ENCODE peak calls at places on chromosomes 1 and 21, in eight cellular contexts. K, U, F, G, N, H, E and V are unnamed samples. For H3K36me3, the result is how much of the 10 kb centered on the place peaks cover.

GRCh38 chr1:46413596-46413985 is 19.5 kb downstream of the FAAH start:
- DNase-seq in K (peak), U (peak), F (no peak), G (peak), N (no peak), H (peak), E (no peak), V (no peak)

GRCh38 chr1:11531943-11532342 is 53.0 kb downstream of the DISP3 start:
- DNase-seq in K (no peak), U (no peak), F (no peak), G (no peak), N (no peak), H (no peak), E (no peak), V (no peak)

GRCh38 chr1:84374991-84375838 is 23.1 kb upstream of the DNASE2B start:
- DNase-seq in K (no peak), U (no peak), F (no peak), G (no peak), N (peak), H (no peak), E (no peak), V (no peak)

GRCh38 chr21:32136546-32136945 is 142.3 kb downstream of the MIS18A start:
- DNase-seq in K (no peak), U (no peak), F (no peak), G (no peak), N (no peak), H (peak), E (no peak), V (no peak)

GRCh38 chr21:29092102-29092959 is 18.9 kb upstream of the CCT8 start:
- DNase-seq in K (no peak), U (no peak), F (no peak), G (no peak), N (no peak), H (no peak), E (peak), V (no peak)

GRCh38 chr1:39044762-39045161 is 18.6 kb downstream of the NDUFS5 start:
- DNase-seq in K (no peak), U (no peak), F (no peak), G (no peak), N (no peak), H (no peak), E (no peak), V (no peak)

GRCh38 chr1:53587252-53587992 is 128.2 kb downstream of the DMRTB1 start:
- DNase-seq in K (no peak), U (no peak), F (no peak), G (no peak), N (no peak), H (peak), E (no peak), V (no peak)

GRCh38 chr1:3625151-3625907 is 514 bp downstream of the TPRG1L start:
- DNase-seq in K (peak), U (peak), F (no peak), G (no peak), N (no peak), H (peak), E (peak), V (peak)

GRCh38 chr1:54743416-54743815 is 20.9 kb downstream of the PARS2 start:
- DNase-seq in K (no peak), U (no peak), F (no peak), G (no peak), N (no peak), H (no peak), E (no peak), V (no peak)

GRCh38 chr1:197140123-197140522 is 6.3 kb downstream of the ASPM start:
- DNase-seq in K (no peak), U (no peak), F (no peak), G (no peak), N (no peak), H (no peak), E (peak), V (no peak)

GRCh38 chr1:147080013-147080661 is 92.1 kb downstream of the PRKAB2 start:
- DNase-seq in K (peak), U (peak), F (no peak), G (no peak), N (no peak), H (no peak), E (no peak), V (no peak)

GRCh38 chr1:15923241-15923640 is 52.7 kb downstream of the ZBTB17 start:
- DNase-seq in K (no peak), U (no peak), F (no peak), G (no peak), N (no peak), H (no peak), E (peak), V (no peak)

GRCh38 chr21:28150778-28151177 is 841.9 kb downstream of the LTN1 start:
- DNase-seq in K (no peak), U (no peak), F (no peak), G (no peak), N (no peak), H (no peak), E (peak), V (no peak)

GRCh38 chr1:183244466-183244865 is 58.4 kb downstream of the LAMC2 start:
- DNase-seq in K (peak), U (no peak), F (peak), G (no peak), N (peak), H (no peak), E (peak), V (no peak)

GRCh38 chr1:112696578-112697320 is 10.2 kb downstream of the RHOC start:
- DNase-seq in K (no peak), U (no peak), F (no peak), G (no peak), N (peak), H (no peak), E (no peak), V (no peak)

GRCh38 chr21:36551731-36552457 is 72.0 kb upstream of the CLDN14 start:
- DNase-seq in K (no peak), U (no peak), F (no peak), G (no peak), N (no peak), H (no peak), E (peak), V (no peak)

GRCh38 chr1:10680487-10680886 is 116.0 kb downstream of the CASZ1 start:
- DNase-seq in K (no peak), U (no peak), F (peak), G (no peak), N (no peak), H (no peak), E (no peak), V (no peak)

GRCh38 chr21:45380566-45380965 is 24.4 kb upstream of the COL18A1 start:
- DNase-seq in K (no peak), U (no peak), F (no peak), G (no peak), N (peak), H (no peak), E (no peak), V (peak)

GRCh38 chr1:182809414-182809957 is 19.9 kb downstream of the NPL start:
- DNase-seq in K (no peak), U (no peak), F (no peak), G (no peak), N (no peak), H (no peak), E (no peak), V (no peak)

GRCh38 chr1:203906932-203907331 is 45.5 kb downstream of the SNRPE start:
- DNase-seq in K (no peak), U (no peak), F (no peak), G (no peak), N (no peak), H (no peak), E (peak), V (no peak)

GRCh38 chr1:224929335-224930237 is at the start of gene DNAH14:
- DNase-seq in K (peak), U (peak), F (peak), G (no peak), N (peak), H (peak), E (peak), V (peak)

GRCh38 chr1:208211901-208212843 is 32.0 kb downstream of the PLXNA2 start:
- DNase-seq in K (no peak), U (no peak), F (no peak), G (no peak), N (no peak), H (no peak), E (no peak), V (no peak)

GRCh38 chr1:2133039-2133878 is 61.3 kb downstream of the FAAP20 start:
- DNase-seq in K (peak), U (peak), F (peak), G (peak), N (peak), H (peak), E (peak), V (peak)

GRCh38 chr1:182784556-182785171 is 4.9 kb upstream of the NPL start:
- DNase-seq in K (peak), U (no peak), F (no peak), G (peak), N (no peak), H (no peak), E (peak), V (peak)

GRCh38 chr21:45975017-45975595 is 6.5 kb upstream of the COL6A1 start:
- DNase-seq in K (no peak), U (peak), F (no peak), G (no peak), N (peak), H (peak), E (no peak), V (no peak)

GRCh38 chr1:175618559-175618958 is 124.8 kb downstream of the TNR start:
- DNase-seq in K (no peak), U (no peak), F (no peak), G (no peak), N (no peak), H (no peak), E (no peak), V (no peak)

GRCh38 chr21:33262921-33263320 is 3.2 kb upstream of the IL10RB start:
- DNase-seq in K (no peak), U (no peak), F (no peak), G (no peak), N (no peak), H (peak), E (no peak), V (no peak)

GRCh38 chr1:203124546-203125317 is 2.8 kb upstream of the ADORA1 start:
- DNase-seq in K (no peak), U (peak), F (no peak), G (no peak), N (no peak), H (peak), E (no peak), V (no peak)

GRCh38 chr1:13587256-13588030 is 3.8 kb downstream of the PDPN start:
- DNase-seq in K (no peak), U (no peak), F (no peak), G (no peak), N (no peak), H (no peak), E (no peak), V (no peak)

GRCh38 chr1:232547938-232548484 is 81.9 kb downstream of the SIPA1L2 start:
- DNase-seq in K (no peak), U (no peak), F (no peak), G (peak), N (no peak), H (no peak), E (no peak), V (no peak)

GRCh38 chr1:228702433-228702832 is 32.8 kb upstream of the RHOU start:
- DNase-seq in K (no peak), U (no peak), F (no peak), G (no peak), N (no peak), H (no peak), E (no peak), V (no peak)

GRCh38 chr1:36764796-36765195 is 269.5 kb downstream of the GRIK3 start:
- DNase-seq in K (no peak), U (peak), F (no peak), G (no peak), N (no peak), H (peak), E (no peak), V (no peak)

GRCh38 chr1:106554294-106554693 is 502.2 kb upstream of the PRMT6 start:
- DNase-seq in K (no peak), U (no peak), F (no peak), G (no peak), N (no peak), H (no peak), E (peak), V (no peak)

GRCh38 chr1:113456967-113457366 is 66.7 kb downstream of the MAGI3 start:
- DNase-seq in K (no peak), U (no peak), F (peak), G (no peak), N (peak), H (no peak), E (peak), V (no peak)

GRCh38 chr1:229203991-229204632 is 66.8 kb upstream of the RAB4A start:
- DNase-seq in K (no peak), U (no peak), F (no peak), G (no peak), N (no peak), H (no peak), E (no peak), V (no peak)

GRCh38 chr1:100306735-100307313 is 40.8 kb downstream of the RTCA start:
- DNase-seq in K (no peak), U (no peak), F (no peak), G (no peak), N (no peak), H (no peak), E (no peak), V (no peak)

GRCh38 chr21:38495242-38495641 is 3.0 kb downstream of the ERG start:
- DNase-seq in K (no peak), U (no peak), F (no peak), G (no peak), N (no peak), H (no peak), E (no peak), V (no peak)
- H3K4me3 ChIP-seq in K (no peak), U (no peak), F (peak), G (no peak), N (peak), H (no peak), E (no peak), V (no peak)

GRCh38 chr1:34987018-34987417 is 1.9 kb upstream of the TMEM35B start:
- DNase-seq in K (no peak), U (no peak), F (no peak), G (no peak), N (no peak), H (no peak), E (peak), V (no peak)

GRCh38 chr1:34983700-34984355 is 1.3 kb downstream of the TMEM35B start:
- DNase-seq in K (peak), U (peak), F (no peak), G (peak), N (no peak), H (no peak), E (no peak), V (no peak)

GRCh38 chr1:34982820-34983376 is 2.2 kb downstream of the TMEM35B start:
- DNase-seq in K (no peak), U (no peak), F (no peak), G (peak), N (no peak), H (no peak), E (no peak), V (no peak)

GRCh38 chr1:34984435-34985062 is 598 bp downstream of the TMEM35B start:
- DNase-seq in K (peak), U (peak), F (peak), G (peak), N (peak), H (peak), E (peak), V (peak)

GRCh38 chr1:34985063-34985770 is at the start of gene TMEM35B:
- DNase-seq in K (peak), U (peak), F (peak), G (peak), N (peak), H (peak), E (peak), V (peak)
- TF ChIP-seq CTCF in K (peak), U (no peak), F (no peak), G (peak), N (no peak), H (peak), E (no peak), V (no peak)

DNA sequence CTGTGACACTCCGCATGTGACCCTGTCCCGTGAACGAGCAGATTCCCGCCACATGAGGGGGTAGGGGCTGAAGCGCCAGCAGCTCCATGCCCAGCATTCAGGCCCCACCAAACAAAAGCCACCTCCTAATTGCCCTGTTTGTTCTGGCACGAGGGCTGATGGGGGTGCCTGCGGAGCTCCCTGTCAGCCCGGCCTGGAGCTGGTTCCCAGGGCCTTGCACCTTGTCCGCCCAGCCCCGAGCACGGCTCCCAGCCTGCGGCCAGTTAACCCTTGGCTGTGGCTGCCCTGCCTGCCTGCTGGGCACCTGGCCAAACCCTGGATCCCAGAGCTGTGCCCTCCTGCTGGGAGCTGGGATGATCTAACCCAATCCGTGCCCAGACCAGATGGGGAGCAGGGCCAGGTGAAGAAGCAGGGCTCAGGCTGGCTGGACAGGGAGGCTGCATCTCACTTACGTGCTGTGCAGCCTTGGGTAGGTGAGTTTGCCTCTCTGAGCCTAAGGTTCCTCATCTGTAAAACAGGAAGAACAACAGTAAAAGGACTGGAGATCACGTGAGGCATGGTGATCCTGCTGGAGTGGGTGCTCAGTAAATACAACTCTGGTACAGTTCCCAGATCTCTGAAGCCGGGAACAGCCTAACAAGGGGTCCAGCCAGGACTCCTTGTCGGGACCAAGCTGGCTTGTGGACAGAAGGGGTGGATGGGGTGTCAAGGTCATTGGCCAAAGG is 110.9 kb upstream of the IFFO2 start:
- DNase-seq in K (no peak), U (no peak), F (no peak), G (no peak), N (no peak), H (peak), E (no peak), V (no peak)
- H3K36me3 ChIP-seq in K (under half), U (under half), F (under half), G (under half), N (under half), H (under half), E (under half), V (under half)

GRCh38 chr1:98196012-98196411 is 275.2 kb upstream of the DPYD start:
- DNase-seq in K (no peak), U (no peak), F (no peak), G (no peak), N (no peak), H (no peak), E (peak), V (no peak)

GRCh38 chr1:98205291-98206017 is 284.6 kb upstream of the DPYD start:
- DNase-seq in K (no peak), U (no peak), F (no peak), G (no peak), N (no peak), H (no peak), E (no peak), V (no peak)

GRCh38 chr1:98203461-98203860 is 282.6 kb upstream of the DPYD start:
- DNase-seq in K (no peak), U (no peak), F (no peak), G (no peak), N (no peak), H (no peak), E (peak), V (no peak)

GRCh38 chr1:98197356-98197755 is 276.5 kb upstream of the DPYD start:
- DNase-seq in K (no peak), U (no peak), F (no peak), G (no peak), N (no peak), H (no peak), E (no peak), V (no peak)

GRCh38 chr1:98201640-98202039 is 280.8 kb upstream of the DPYD start:
- DNase-seq in K (no peak), U (no peak), F (no peak), G (no peak), N (no peak), H (no peak), E (peak), V (no peak)
- H3K4me3 ChIP-seq in K (no peak), U (no peak), F (no peak), G (no peak), N (no peak), H (no peak), E (no peak), V (no peak)

DNA sequence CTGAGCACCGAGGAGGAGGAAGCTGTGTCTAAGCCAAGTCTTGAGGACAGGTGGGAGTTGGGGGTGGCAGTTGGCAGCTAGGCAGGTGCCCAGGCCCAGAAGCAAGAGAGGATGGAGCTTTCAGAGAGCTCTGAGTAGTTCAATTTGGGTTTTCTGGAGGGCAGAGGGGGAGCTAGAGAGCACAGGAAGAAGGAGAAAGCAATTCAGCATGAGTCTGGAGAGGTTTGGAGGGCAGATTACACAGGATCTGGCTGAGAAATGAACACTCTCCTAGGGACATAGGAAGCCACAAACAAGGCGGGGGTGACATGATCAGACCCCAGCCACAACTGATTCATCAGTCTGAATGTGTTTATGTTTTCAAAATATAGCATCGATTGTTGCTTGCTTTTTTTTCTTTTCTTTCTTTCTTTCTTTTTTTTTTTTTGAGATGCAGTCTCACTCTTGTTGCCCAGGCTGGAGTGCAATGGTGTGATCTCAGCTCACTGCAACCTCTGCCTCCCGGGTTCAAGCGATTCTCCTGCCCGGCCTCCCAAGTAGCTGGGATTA is 23.8 kb downstream of the PTPRF start:
- DNase-seq in K (peak), U (peak), F (no peak), G (peak), N (no peak), H (peak), E (peak), V (no peak)
- TF ChIP-seq CTCF in K (peak), U (peak), F (no peak), G (peak), N (no peak), H (peak), E (peak), V (peak)

GRCh38 chr21:44323591-44323990 is 15.6 kb downstream of the CFAP410 start:
- DNase-seq in K (no peak), U (no peak), F (no peak), G (no peak), N (no peak), H (no peak), E (no peak), V (no peak)
- H3K36me3 ChIP-seq in K (under half), U (half or more), F (under half), G (under half), N (under half), H (under half), E (under half), V (under half)